ENCODE peak calls at places on chromosomes 7 and 10, in ten cellular contexts. One of them, this sample, is unnamed. For H3K4me1, the result is how much of the 10 kb centered on the place peaks cover.

GRCh38 chr10:133032231-133032630 is 55.5 kb upstream of the ADGRA1 start:
- DNase-seq in IMR-90: no peak
- DNase-seq in H1: no peak
- DNase-seq in HCT116: no peak
- DNase-seq in sigmoid colon: no peak
- DNase-seq in suprapubic skin: no peak
- DNase-seq in stomach: no peak
- DNase-seq in transverse colon: no peak
- DNase-seq in Peyer's patch: no peak
- DNase-seq in A549: no peak
- DNase-seq in this sample: no peak

GRCh38 chr10:123655763-123656162 is 10.4 kb upstream of the GPR26 start:
- DNase-seq in IMR-90: no peak
- DNase-seq in H1: peak
- DNase-seq in HCT116: no peak
- DNase-seq in sigmoid colon: peak
- DNase-seq in suprapubic skin: peak
- DNase-seq in stomach: no peak
- DNase-seq in transverse colon: no peak
- DNase-seq in Peyer's patch: peak
- DNase-seq in A549: no peak
- DNase-seq in this sample: no peak

GRCh38 chr7:51789494-51789893 is 472.9 kb upstream of the COBL start:
- DNase-seq in IMR-90: no peak
- DNase-seq in H1: no peak
- DNase-seq in HCT116: no peak
- DNase-seq in sigmoid colon: no peak
- DNase-seq in suprapubic skin: no peak
- DNase-seq in stomach: no peak
- DNase-seq in transverse colon: no peak
- DNase-seq in Peyer's patch: no peak
- DNase-seq in A549: no peak
- DNase-seq in this sample: no peak

GRCh38 chr7:132419538-132419937 is 156.7 kb downstream of the PLXNA4 start:
- DNase-seq in IMR-90: no peak
- DNase-seq in H1: no peak
- DNase-seq in HCT116: no peak
- DNase-seq in sigmoid colon: no peak
- DNase-seq in suprapubic skin: no peak
- DNase-seq in stomach: no peak
- DNase-seq in transverse colon: no peak
- DNase-seq in Peyer's patch: no peak
- DNase-seq in A549: no peak
- DNase-seq in this sample: no peak

GRCh38 chr7:20208651-20209307 is 8.4 kb downstream of the MACC1 start:
- DNase-seq in IMR-90: no peak
- DNase-seq in H1: no peak
- DNase-seq in HCT116: no peak
- DNase-seq in sigmoid colon: no peak
- DNase-seq in suprapubic skin: no peak
- DNase-seq in stomach: no peak
- DNase-seq in transverse colon: no peak
- DNase-seq in Peyer's patch: no peak
- DNase-seq in A549: no peak
- DNase-seq in this sample: no peak

GRCh38 chr10:83153714-83154113 is 985.6 kb upstream of the GHITM start:
- DNase-seq in IMR-90: no peak
- DNase-seq in H1: no peak
- DNase-seq in HCT116: no peak
- DNase-seq in sigmoid colon: no peak
- DNase-seq in suprapubic skin: no peak
- DNase-seq in stomach: no peak
- DNase-seq in transverse colon: no peak
- DNase-seq in Peyer's patch: no peak
- DNase-seq in A549: no peak
- DNase-seq in this sample: no peak

GRCh38 chr10:47063858-47064257 is 152.6 kb downstream of the PTPN20 start:
- DNase-seq in IMR-90: no peak
- DNase-seq in H1: no peak
- DNase-seq in HCT116: no peak
- DNase-seq in sigmoid colon: no peak
- DNase-seq in suprapubic skin: no peak
- DNase-seq in stomach: no peak
- DNase-seq in transverse colon: no peak
- DNase-seq in Peyer's patch: no peak
- DNase-seq in A549: no peak
- DNase-seq in this sample: no peak

GRCh38 chr10:122282253-122282671 is 11.2 kb downstream of the BTBD16 start:
- DNase-seq in IMR-90: peak
- DNase-seq in H1: no peak
- DNase-seq in HCT116: no peak
- DNase-seq in sigmoid colon: peak
- DNase-seq in suprapubic skin: no peak
- DNase-seq in stomach: peak
- DNase-seq in transverse colon: no peak
- DNase-seq in Peyer's patch: no peak
- DNase-seq in A549: no peak
- DNase-seq in this sample: no peak

GRCh38 chr10:120599202-120599724 is 142.2 kb downstream of the PLPP4 start:
- DNase-seq in IMR-90: no peak
- DNase-seq in H1: no peak
- DNase-seq in HCT116: no peak
- DNase-seq in sigmoid colon: no peak
- DNase-seq in suprapubic skin: no peak
- DNase-seq in stomach: no peak
- DNase-seq in transverse colon: no peak
- DNase-seq in Peyer's patch: no peak
- DNase-seq in A549: no peak
- DNase-seq in this sample: no peak

GRCh38 chr7:66413379-66414114 is 208.4 kb downstream of the TPST1 start:
- DNase-seq in IMR-90: peak
- DNase-seq in H1: peak
- DNase-seq in HCT116: no peak
- DNase-seq in sigmoid colon: peak
- DNase-seq in suprapubic skin: peak
- DNase-seq in stomach: peak
- DNase-seq in transverse colon: peak
- DNase-seq in Peyer's patch: peak
- DNase-seq in A549: peak
- DNase-seq in this sample: peak

GRCh38 chr7:73828107-73828803 is 2.5 kb upstream of the CLDN4 start:
- DNase-seq in IMR-90: peak
- DNase-seq in H1: no peak
- DNase-seq in HCT116: peak
- DNase-seq in sigmoid colon: no peak
- DNase-seq in suprapubic skin: no peak
- DNase-seq in stomach: peak
- DNase-seq in transverse colon: peak
- DNase-seq in Peyer's patch: no peak
- DNase-seq in A549: peak
- DNase-seq in this sample: no peak

GRCh38 chr7:80806653-80807052 is 112.2 kb downstream of the SEMA3C start:
- DNase-seq in IMR-90: no peak
- DNase-seq in H1: no peak
- DNase-seq in HCT116: no peak
- DNase-seq in sigmoid colon: no peak
- DNase-seq in suprapubic skin: no peak
- DNase-seq in stomach: no peak
- DNase-seq in transverse colon: no peak
- DNase-seq in Peyer's patch: no peak
- DNase-seq in A549: no peak
- DNase-seq in this sample: no peak

GRCh38 chr10:1492641-1493040 is 244.7 kb downstream of the ADARB2 start:
- DNase-seq in IMR-90: no peak
- DNase-seq in H1: no peak
- DNase-seq in HCT116: no peak
- DNase-seq in sigmoid colon: no peak
- DNase-seq in suprapubic skin: no peak
- DNase-seq in stomach: no peak
- DNase-seq in transverse colon: no peak
- DNase-seq in Peyer's patch: no peak
- DNase-seq in A549: no peak
- DNase-seq in this sample: no peak
- H3K4me1 ChIP-seq in IMR-90: under half
- H3K4me1 ChIP-seq in H1: under half
- H3K4me1 ChIP-seq in HCT116: under half
- H3K4me1 ChIP-seq in sigmoid colon: under half
- H3K4me1 ChIP-seq in suprapubic skin: under half
- H3K4me1 ChIP-seq in stomach: under half
- H3K4me1 ChIP-seq in transverse colon: under half
- H3K4me1 ChIP-seq in Peyer's patch: under half
- H3K4me1 ChIP-seq in A549: under half
- H3K4me1 ChIP-seq in this sample: under half

GRCh38 chr10:3783313-3783689 is 1.7 kb downstream of the KLF6 start:
- DNase-seq in IMR-90: peak
- DNase-seq in H1: no peak
- DNase-seq in HCT116: no peak
- DNase-seq in sigmoid colon: peak
- DNase-seq in suprapubic skin: no peak
- DNase-seq in stomach: peak
- DNase-seq in transverse colon: peak
- DNase-seq in Peyer's patch: peak
- DNase-seq in A549: no peak
- DNase-seq in this sample: no peak

GRCh38 chr10:3785849-3786290 is 861 bp upstream of the KLF6 start:
- DNase-seq in IMR-90: peak
- DNase-seq in H1: no peak
- DNase-seq in HCT116: no peak
- DNase-seq in sigmoid colon: peak
- DNase-seq in suprapubic skin: no peak
- DNase-seq in stomach: no peak
- DNase-seq in transverse colon: peak
- DNase-seq in Peyer's patch: no peak
- DNase-seq in A549: no peak
- DNase-seq in this sample: no peak

GRCh38 chr10:3783721-3784432 is 1.1 kb downstream of the KLF6 start:
- DNase-seq in IMR-90: peak
- DNase-seq in H1: no peak
- DNase-seq in HCT116: no peak
- DNase-seq in sigmoid colon: peak
- DNase-seq in suprapubic skin: no peak
- DNase-seq in stomach: peak
- DNase-seq in transverse colon: peak
- DNase-seq in Peyer's patch: peak
- DNase-seq in A549: no peak
- DNase-seq in this sample: no peak

GRCh38 chr10:3785251-3785848 is 341 bp upstream of the KLF6 start:
- DNase-seq in IMR-90: peak
- DNase-seq in H1: peak
- DNase-seq in HCT116: peak
- DNase-seq in sigmoid colon: peak
- DNase-seq in suprapubic skin: peak
- DNase-seq in stomach: peak
- DNase-seq in transverse colon: peak
- DNase-seq in Peyer's patch: peak
- DNase-seq in A549: peak
- DNase-seq in this sample: peak

GRCh38 chr10:3784510-3785250 is at the start of gene KLF6:
- DNase-seq in IMR-90: peak
- DNase-seq in H1: no peak
- DNase-seq in HCT116: no peak
- DNase-seq in sigmoid colon: peak
- DNase-seq in suprapubic skin: no peak
- DNase-seq in stomach: peak
- DNase-seq in transverse colon: peak
- DNase-seq in Peyer's patch: no peak
- DNase-seq in A549: no peak
- DNase-seq in this sample: no peak
- TF ChIP-seq POLR2A in IMR-90: peak
- TF ChIP-seq POLR2A in H1: peak
- TF ChIP-seq POLR2A in HCT116: peak
- TF ChIP-seq POLR2A in sigmoid colon: peak
- TF ChIP-seq POLR2A in suprapubic skin: peak
- TF ChIP-seq POLR2A in stomach: no peak
- TF ChIP-seq POLR2A in transverse colon: peak
- TF ChIP-seq POLR2A in Peyer's patch: peak
- TF ChIP-seq POLR2A in A549: peak
- TF ChIP-seq POLR2A in this sample: no peak

DNA sequence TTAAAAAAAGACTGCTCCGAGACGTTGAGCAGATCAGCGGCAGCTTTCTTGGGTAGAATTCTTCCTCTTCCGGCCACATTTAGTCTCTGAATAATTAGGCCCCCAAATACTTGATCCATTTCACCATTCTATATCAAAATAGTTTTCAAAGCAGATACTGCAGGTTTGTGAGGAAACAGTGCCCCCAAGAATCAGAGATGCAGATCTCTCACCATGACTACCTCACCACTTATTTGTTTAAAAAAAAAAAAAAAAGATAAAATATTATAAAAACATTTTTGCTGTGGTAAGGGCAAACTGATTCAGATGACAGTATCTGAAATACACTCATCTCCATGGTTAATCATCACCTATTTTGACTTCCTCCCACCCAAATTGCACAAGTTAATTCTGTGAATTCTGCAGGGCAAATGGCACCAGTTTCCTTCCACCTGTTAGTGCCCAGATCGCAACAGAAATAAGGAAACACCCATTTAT is 210.4 kb downstream of the FAM107B start:
- DNase-seq in IMR-90: no peak
- DNase-seq in H1: no peak
- DNase-seq in HCT116: no peak
- DNase-seq in sigmoid colon: no peak
- DNase-seq in suprapubic skin: no peak
- DNase-seq in stomach: no peak
- DNase-seq in transverse colon: no peak
- DNase-seq in Peyer's patch: no peak
- DNase-seq in A549: no peak
- DNase-seq in this sample: no peak
- H3K4me1 ChIP-seq in IMR-90: under half
- H3K4me1 ChIP-seq in H1: under half
- H3K4me1 ChIP-seq in HCT116: under half
- H3K4me1 ChIP-seq in sigmoid colon: under half
- H3K4me1 ChIP-seq in suprapubic skin: under half
- H3K4me1 ChIP-seq in stomach: under half
- H3K4me1 ChIP-seq in transverse colon: under half
- H3K4me1 ChIP-seq in Peyer's patch: under half
- H3K4me1 ChIP-seq in A549: half or more
- H3K4me1 ChIP-seq in this sample: under half

DNA sequence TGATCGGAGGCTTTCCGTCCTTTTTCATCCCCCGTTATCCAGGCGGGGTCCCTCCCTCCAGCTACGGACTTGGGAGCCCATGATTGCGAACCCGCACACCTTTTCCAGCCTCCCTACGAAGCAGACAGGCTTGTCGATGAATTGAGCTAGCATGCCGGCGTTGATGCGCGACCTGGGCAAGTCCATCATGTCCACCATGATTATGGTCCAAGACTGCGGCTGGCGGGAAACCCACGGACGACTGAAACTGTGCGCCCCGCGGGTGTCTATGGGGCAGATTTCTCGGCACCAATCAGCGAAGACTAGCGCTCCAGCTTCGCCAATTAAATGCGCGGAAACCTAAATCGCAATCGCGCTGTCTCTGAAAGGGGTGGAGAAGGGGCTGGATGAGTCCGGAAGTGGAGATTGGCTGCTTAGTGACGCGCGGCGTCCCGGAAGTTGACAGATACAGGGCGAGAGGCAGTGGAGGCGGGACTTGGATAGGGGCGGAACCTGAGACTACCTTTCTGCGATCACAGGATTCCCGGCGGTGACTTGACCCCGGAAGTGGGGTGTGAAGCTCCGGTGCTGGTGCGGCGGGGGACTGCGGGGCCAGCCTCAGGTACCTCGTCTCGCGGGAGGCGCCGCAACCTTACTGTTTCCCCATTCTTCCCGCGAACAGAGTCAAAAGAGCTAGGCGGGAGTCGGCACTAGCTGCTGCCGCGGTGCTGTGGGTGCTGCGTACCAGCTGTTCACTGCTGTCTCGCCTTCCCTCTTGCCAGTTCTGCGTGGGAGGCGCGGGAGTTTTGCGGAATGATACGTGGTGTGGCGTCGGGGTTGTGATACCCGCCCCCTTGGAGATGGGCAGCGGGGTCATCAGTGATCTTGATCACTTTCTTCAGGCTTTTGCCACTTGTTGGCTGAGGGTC is at the start of gene UMAD1:
- DNase-seq in IMR-90: peak
- DNase-seq in H1: peak
- DNase-seq in HCT116: peak
- DNase-seq in sigmoid colon: peak
- DNase-seq in suprapubic skin: peak
- DNase-seq in stomach: peak
- DNase-seq in transverse colon: peak
- DNase-seq in Peyer's patch: peak
- DNase-seq in A549: peak
- DNase-seq in this sample: peak
- TF ChIP-seq POLR2A in IMR-90: peak
- TF ChIP-seq POLR2A in H1: peak
- TF ChIP-seq POLR2A in HCT116: peak
- TF ChIP-seq POLR2A in sigmoid colon: peak
- TF ChIP-seq POLR2A in suprapubic skin: peak
- TF ChIP-seq POLR2A in stomach: peak
- TF ChIP-seq POLR2A in transverse colon: peak
- TF ChIP-seq POLR2A in Peyer's patch: peak
- TF ChIP-seq POLR2A in A549: peak
- TF ChIP-seq POLR2A in this sample: peak

This sample was measured in esophagus squamous epithelium.